ENCODE peak calls at places on chromosomes 2 and 18, in eight cellular contexts. V is transverse colon, L is cardiac muscle cell, J is AG04450, Q is brain microvascular endothelial cell, A is colonic mucosa, Z is tibial artery, X is pancreas. Y is an unnamed sample.

GRCh38 chr18:33761363-33761762 is 183.3 kb downstream of the ASXL3 start:
- DNase-seq in V (no peak), Z (no peak), Q (peak), X (no peak), J (no peak), L (peak), A (no peak), Y (peak)

GRCh38 chr2:163682695-163683094 is 53.1 kb downstream of the FIGN start:
- DNase-seq in V (no peak), A (no peak), L (no peak), X (no peak), J (no peak), Q (peak), Z (no peak), Y (peak)

GRCh38 chr2:239661334-239662312 is 260.8 kb upstream of the HDAC4 start:
- DNase-seq in X (no peak), V (no peak), L (no peak), J (no peak), Z (peak), Q (no peak), A (no peak), Y (no peak)

GRCh38 chr2:46200861-46201605 is 96.2 kb upstream of the EPAS1 start:
- DNase-seq in X (no peak), Z (no peak), Q (no peak), L (no peak), A (no peak), V (no peak), J (no peak), Y (no peak)

GRCh38 chr2:98634406-98635092 is 26.2 kb downstream of the UNC50 start:
- DNase-seq in Z (no peak), V (no peak), L (no peak), X (no peak), Q (peak), A (no peak), J (no peak), Y (no peak)

GRCh38 chr2:209422191-209422754 is 1.6 kb upstream of the MAP2 start:
- DNase-seq in J (no peak), Q (no peak), V (no peak), L (no peak), Z (no peak), A (no peak), X (no peak), Y (no peak)

GRCh38 chr2:129935118-129935517 is 44.3 kb upstream of the RAB6C start:
- DNase-seq in J (no peak), X (no peak), A (no peak), V (no peak), L (no peak), Z (no peak), Q (no peak), Y (peak)

GRCh38 chr2:32976409-32977063 is 29.8 kb downstream of the LTBP1 start:
- DNase-seq in J (no peak), Q (no peak), A (peak), L (no peak), X (no peak), Z (no peak), V (peak), Y (no peak)

GRCh38 chr2:127811397-127811860 is 458 bp upstream of the WDR33 start:
- DNase-seq in J (no peak), Z (peak), V (no peak), Q (no peak), X (no peak), A (peak), L (no peak), Y (no peak)

GRCh38 chr18:34122724-34123334 is 101.9 kb downstream of the NOL4 start:
- DNase-seq in Z (no peak), Q (peak), L (peak), X (no peak), J (peak), A (peak), V (peak), Y (peak)

GRCh38 chr2:166385313-166385712 is 9.6 kb upstream of the SCN9A start:
- DNase-seq in X (no peak), Z (no peak), A (no peak), Q (no peak), V (no peak), L (no peak), J (no peak), Y (no peak)

GRCh38 chr2:42813773-42814172 is 21.4 kb upstream of the HAAO start:
- DNase-seq in X (no peak), L (no peak), A (no peak), V (no peak), Z (no peak), Q (no peak), J (no peak), Y (peak)

GRCh38 chr18:55390898-55391297 is 197.1 kb downstream of the TCF4 start:
- DNase-seq in V (no peak), J (no peak), A (no peak), L (no peak), Q (no peak), Z (no peak), X (no peak), Y (no peak)

GRCh38 chr2:234963785-234964615 is 12.2 kb downstream of the SH3BP4 start:
- DNase-seq in X (no peak), Q (no peak), V (no peak), Z (peak), A (peak), L (no peak), J (no peak), Y (peak)

GRCh38 chr2:196481323-196481695 is 158.2 kb upstream of the CCDC150 start:
- DNase-seq in Z (no peak), L (no peak), Q (peak), J (no peak), X (no peak), A (no peak), V (no peak), Y (peak)

GRCh38 chr2:132438650-132439030 is 22.0 kb downstream of the GPR39 start:
- DNase-seq in Q (peak), X (no peak), A (no peak), L (no peak), J (peak), Z (no peak), V (no peak), Y (peak)

GRCh38 chr2:57516740-57517340 is 529.8 kb upstream of the VRK2 start:
- DNase-seq in Q (no peak), X (no peak), A (no peak), V (no peak), Z (no peak), J (peak), L (peak), Y (peak)

GRCh38 chr2:61182059-61182383 is 20.0 kb downstream of the C2orf74 start:
- DNase-seq in J (no peak), V (no peak), A (no peak), Q (no peak), L (no peak), X (no peak), Z (no peak), Y (no peak)

GRCh38 chr18:55833543-55833942 is 245.6 kb upstream of the TCF4 start:
- DNase-seq in Z (no peak), A (no peak), X (no peak), L (no peak), J (peak), Q (peak), V (no peak), Y (peak)

GRCh38 chr2:156322681-156323211 is 9.8 kb downstream of the NR4A2 start:
- DNase-seq in J (no peak), V (no peak), Z (no peak), X (no peak), L (peak), A (no peak), Q (no peak), Y (no peak)

GRCh38 chr2:240479561-240479960 is 44.1 kb downstream of the GPC1 start:
- DNase-seq in J (no peak), L (no peak), Z (no peak), X (no peak), Q (no peak), A (peak), V (no peak), Y (no peak)

GRCh38 chr2:16305191-16305590 is 360.4 kb downstream of the CYRIA start:
- DNase-seq in Z (no peak), J (no peak), A (no peak), V (no peak), X (no peak), L (no peak), Q (no peak), Y (no peak)
- H3K4me3 ChIP-seq in Z (no peak), J (no peak), A (no peak), V (no peak), X (no peak), L (no peak), Q (no peak), Y (no peak)

GRCh38 chr18:47342566-47342965 is 91.1 kb upstream of the SKOR2 start:
- DNase-seq in Z (no peak), Q (no peak), J (no peak), X (no peak), V (no peak), A (no peak), L (no peak), Y (peak)

GRCh38 chr18:47345996-47346395 is 94.5 kb upstream of the SKOR2 start:
- DNase-seq in X (no peak), V (no peak), A (no peak), L (no peak), Z (no peak), Q (no peak), J (no peak), Y (no peak)

GRCh38 chr18:47343291-47343690 is 91.8 kb upstream of the SKOR2 start:
- DNase-seq in J (no peak), Q (no peak), Z (no peak), L (no peak), A (no peak), V (no peak), X (no peak), Y (peak)

GRCh38 chr18:47345291-47345690 is 93.8 kb upstream of the SKOR2 start:
- DNase-seq in V (no peak), J (no peak), X (no peak), L (no peak), Z (no peak), A (no peak), Q (no peak), Y (no peak)
- TF ChIP-seq CTCF in V (no peak), J (no peak), X (no peak), L (no peak), Z (no peak), A (no peak), Q (no peak), Y (no peak)

DNA sequence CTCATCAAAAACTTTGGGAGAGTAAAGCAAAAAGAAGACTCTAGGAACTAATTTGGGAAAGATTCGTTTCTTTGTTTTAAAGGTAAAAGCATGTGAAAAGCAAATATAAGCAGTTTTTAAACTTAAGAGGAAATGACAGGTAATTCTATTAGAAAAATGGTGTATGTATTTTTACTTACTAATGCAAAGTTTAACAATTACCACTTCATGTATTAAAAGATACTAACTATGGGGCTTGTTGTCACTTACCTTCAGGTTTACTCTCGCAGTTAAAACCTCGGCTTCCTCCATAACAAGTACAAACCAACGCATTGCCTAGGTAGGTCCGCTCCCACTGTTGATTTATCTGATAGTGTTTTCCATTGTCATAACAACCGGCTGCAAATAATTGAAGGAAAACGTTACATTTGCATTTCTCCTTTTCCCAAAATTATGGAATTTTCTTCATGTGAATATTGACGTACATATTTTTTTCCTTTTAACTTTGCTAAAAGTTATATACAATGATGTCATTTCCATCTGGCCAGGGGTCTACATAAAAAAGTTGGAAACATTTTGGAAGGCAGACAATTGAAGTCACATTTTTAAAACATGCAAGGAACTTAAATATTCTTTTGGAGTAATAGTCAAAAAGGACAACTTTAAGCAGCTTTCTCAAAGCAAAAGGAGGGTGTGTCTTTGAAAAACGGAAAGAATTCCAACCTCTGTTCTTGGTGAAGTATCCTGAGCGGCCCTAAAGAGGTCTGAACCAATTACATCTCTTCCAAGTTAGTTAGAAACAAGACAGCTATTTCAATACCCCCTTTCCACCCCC is 1.2 kb downstream of the FN1 start:
- DNase-seq in Q (no peak), V (no peak), L (no peak), Z (no peak), J (no peak), X (no peak), A (no peak), Y (peak)
- H3K4me3 ChIP-seq in Q (peak), V (peak), L (peak), Z (peak), J (peak), X (no peak), A (peak), Y (peak)

GRCh38 chr2:85472265-85472664 is 53.8 kb downstream of the SH2D6 start:
- DNase-seq in V (no peak), L (no peak), J (no peak), Q (no peak), Z (no peak), A (no peak), X (no peak), Y (no peak)
- TF ChIP-seq CTCF in V (no peak), L (no peak), J (no peak), Q (no peak), Z (no peak), A (no peak), X (no peak), Y (no peak)